ENCODE peak calls at places on chromosomes 5 and 9, in eight cellular contexts. U is upper lobe of right lung, F is astrocyte of the spinal cord, M is WTC11, H is astrocyte, K is neural progenitor cell, V is endothelial cell, T is fibroblast of lung. I is an unnamed sample.

GRCh38 chr5:150077996-150078801 is 8.2 kb downstream of the CSF1R start:
- DNase-seq in U (no peak), K (no peak), T (no peak), H (no peak), F (no peak), V (no peak), M (no peak), I (no peak)

GRCh38 chr5:156474251-156474650 is 147.3 kb downstream of the SGCD start:
- DNase-seq in U (no peak), H (peak), F (peak), M (no peak), K (peak), V (no peak), T (peak), I (no peak)

GRCh38 chr9:123637940-123638634 is 282.1 kb downstream of the CRB2 start:
- DNase-seq in T (no peak), U (no peak), M (no peak), F (peak), V (no peak), H (peak), K (no peak), I (no peak)

GRCh38 chr5:171420429-171421231 is 1.2 kb downstream of the FGF18 start:
- DNase-seq in M (peak), K (peak), V (no peak), T (peak), F (peak), H (peak), U (peak), I (peak)

GRCh38 chr5:175214152-175214551 is 229.8 kb downstream of the DRD1 start:
- DNase-seq in T (peak), V (no peak), F (peak), M (no peak), K (no peak), H (peak), U (no peak), I (peak)

GRCh38 chr9:90659626-90660364 is 17.2 kb upstream of the DIRAS2 start:
- DNase-seq in T (peak), M (no peak), F (peak), V (no peak), U (no peak), H (peak), K (no peak), I (no peak)

GRCh38 chr9:35611230-35611797 is 6.3 kb downstream of the TESK1 start:
- DNase-seq in M (peak), V (peak), T (peak), H (peak), K (peak), U (no peak), F (peak), I (no peak)

GRCh38 chr9:89969156-89969566 is 364.3 kb downstream of the GADD45G start:
- DNase-seq in F (no peak), K (no peak), V (no peak), T (no peak), M (no peak), U (no peak), H (peak), I (no peak)

GRCh38 chr9:120931278-120932085 is 4.9 kb upstream of the TRAF1 start:
- DNase-seq in F (peak), V (no peak), K (no peak), M (no peak), H (peak), T (peak), U (no peak), I (no peak)

GRCh38 chr9:109118802-109119438 is 827 bp downstream of the TMEM245 start:
- DNase-seq in K (peak), V (peak), M (peak), H (peak), U (no peak), T (peak), F (peak), I (no peak)

GRCh38 chr9:76629205-76629990 is 134.8 kb upstream of the PCA3 start:
- DNase-seq in F (no peak), K (no peak), V (no peak), H (peak), U (no peak), M (no peak), T (no peak), I (no peak)

GRCh38 chr9:76634356-76635054 is 129.7 kb upstream of the PCA3 start:
- DNase-seq in F (peak), H (peak), M (no peak), K (no peak), V (no peak), U (no peak), T (peak), I (peak)

GRCh38 chr9:76626980-76627379 is 137.3 kb upstream of the PCA3 start:
- DNase-seq in H (no peak), U (no peak), T (no peak), V (no peak), K (no peak), M (no peak), F (no peak), I (no peak)

GRCh38 chr9:76628155-76628554 is 136.1 kb upstream of the PCA3 start:
- DNase-seq in F (no peak), V (no peak), U (no peak), M (no peak), K (no peak), H (no peak), T (no peak), I (no peak)

GRCh38 chr9:76630916-76631315 is 133.3 kb upstream of the PCA3 start:
- DNase-seq in H (no peak), U (no peak), K (no peak), M (no peak), F (no peak), T (no peak), V (no peak), I (no peak)
- TF ChIP-seq CTCF in H (no peak), U (no peak), K (no peak), M (no peak), F (no peak), T (no peak), V (no peak), I (no peak)

DNA sequence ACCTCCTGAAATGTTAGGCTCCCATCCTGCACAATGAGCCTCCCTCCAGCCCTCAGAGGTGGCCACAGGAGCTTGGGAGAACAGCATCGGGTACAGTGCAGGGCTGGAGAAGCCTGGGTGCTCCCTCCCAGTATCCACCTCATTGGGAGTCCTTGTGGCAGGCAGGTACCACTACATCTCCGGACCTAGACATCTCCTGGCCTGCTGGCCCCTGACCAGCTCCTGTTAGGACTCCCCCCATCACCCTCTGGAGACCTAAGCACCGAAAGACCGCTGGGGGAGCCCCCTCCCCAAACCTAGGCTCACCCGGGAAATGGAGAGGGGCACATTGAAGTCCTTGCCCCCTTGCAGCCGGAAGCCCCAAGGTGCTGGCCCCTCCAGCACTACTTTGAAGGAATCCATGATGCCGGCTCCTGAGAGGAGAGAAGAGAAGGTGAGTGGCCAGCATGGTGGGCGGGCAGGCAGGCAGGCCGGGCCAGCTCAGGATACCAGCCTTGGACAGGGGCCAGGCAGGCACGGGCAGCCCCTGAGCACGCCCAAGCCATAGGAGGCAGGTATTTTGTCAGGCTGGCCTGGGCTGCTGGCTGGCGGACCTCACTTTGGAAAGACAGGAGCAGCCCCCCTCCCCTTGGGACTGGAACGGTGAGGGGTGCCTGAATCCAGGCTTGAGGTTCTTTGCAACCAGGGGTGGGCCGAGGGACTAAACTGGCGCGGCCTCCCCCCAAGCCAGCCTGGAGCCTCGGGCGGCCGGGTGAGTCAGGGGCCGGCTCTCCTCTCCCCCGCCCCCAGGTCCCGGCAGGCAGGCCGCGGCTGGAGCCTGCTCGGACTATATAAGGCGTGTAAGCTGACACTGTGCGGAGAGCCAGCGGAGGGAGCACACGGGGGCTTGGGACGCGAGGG is 1.0 kb downstream of the PDLIM7 start:
- DNase-seq in F (peak), V (peak), H (peak), U (peak), M (peak), T (peak), K (peak), I (peak)
- TF ChIP-seq CTCF in F (peak), V (peak), H (peak), U (peak), M (no peak), T (peak), K (peak), I (peak)

DNA sequence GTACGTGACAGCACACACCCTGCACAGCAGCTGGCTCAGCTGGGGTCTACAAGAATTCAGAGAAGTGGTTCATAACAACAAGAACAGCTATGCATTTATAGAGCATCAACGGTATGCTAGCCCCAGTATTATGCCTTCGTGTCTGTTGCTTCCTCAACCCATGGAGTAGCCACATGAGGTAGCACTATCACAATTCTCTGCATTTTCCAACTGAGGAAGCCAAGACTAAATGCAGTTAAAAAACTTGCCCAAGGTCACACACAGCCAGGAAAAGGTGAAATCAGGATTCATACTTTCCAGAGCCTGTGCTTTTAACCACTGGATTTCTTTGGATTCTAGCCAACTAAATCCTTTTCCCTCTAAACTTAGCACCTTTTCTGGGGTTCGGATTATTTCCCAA is 198.7 kb upstream of the WWC1 start:
- DNase-seq in T (no peak), U (no peak), M (no peak), K (no peak), H (no peak), F (no peak), V (no peak), I (no peak)
- TF ChIP-seq CTCF in T (no peak), U (no peak), M (no peak), K (no peak), H (no peak), F (no peak), V (no peak), I (no peak)

DNA sequence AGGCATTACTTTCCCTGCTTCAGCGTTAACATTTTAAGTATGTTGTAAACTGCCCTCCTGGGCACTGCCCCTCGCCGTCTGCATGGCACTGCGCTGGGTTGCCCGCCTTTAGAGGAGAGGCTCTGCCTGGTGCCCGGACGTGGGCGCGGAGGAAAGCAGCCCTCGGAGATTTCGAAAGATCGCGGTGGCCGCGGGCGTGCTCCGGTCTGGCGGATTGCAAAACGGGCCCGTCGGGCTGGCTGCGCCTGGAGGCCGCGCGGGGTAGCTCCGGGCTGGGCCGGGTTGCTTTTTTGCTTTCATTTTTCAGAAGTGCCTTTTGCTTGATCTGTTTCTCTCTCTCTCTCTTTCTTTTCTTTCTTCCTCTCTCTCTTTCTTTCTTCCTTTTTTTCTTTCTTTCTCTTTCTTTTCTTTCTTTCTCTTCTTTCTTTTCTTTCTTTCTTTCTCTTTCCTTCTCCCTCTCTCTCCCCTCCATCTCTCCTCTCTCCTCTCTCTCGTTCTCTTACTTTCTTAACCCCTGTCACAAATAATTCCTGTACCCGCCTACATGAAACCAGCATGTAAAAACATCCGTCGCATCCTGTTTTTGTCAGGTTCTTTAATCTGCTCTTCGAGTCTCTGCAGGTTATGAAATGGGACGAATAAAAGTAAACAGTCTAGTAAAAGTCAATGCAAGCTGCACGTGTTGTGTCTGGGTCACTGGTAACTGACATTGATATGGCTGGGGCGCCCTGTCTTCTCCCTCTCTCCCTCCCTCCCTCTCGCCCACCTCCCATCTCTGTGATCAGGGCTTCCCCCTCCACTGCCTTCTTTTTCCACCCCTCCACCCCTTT is 1.7 kb downstream of the FST start:
- DNase-seq in M (peak), T (peak), F (peak), H (peak), U (peak), V (peak), K (peak), I (peak)
- TF ChIP-seq CTCF in M (no peak), T (peak), F (no peak), H (no peak), U (peak), V (no peak), K (peak), I (peak)

I was measured in AG09319.